ENCODE peak calls at places on chromosomes 5 and 9, in ten cellular contexts. L is HepG2, U is body of pancreas, J is mucosa of descending colon, I is fibroblast of lung, A is PC-3, X is adrenal gland, V is AG09309, Y is astrocyte of the spinal cord, O is AG10803. N is an unnamed sample.
A peak's percentile ranks its signal among the peaks of the same experiment; 100 is the strongest.

GRCh38 chr9:110623462-110624025 is 44.0 kb upstream of the SVEP1 start:
- DNase-seq in V (no peak), U (peak; percentile 64), A (peak; percentile 79), Y (peak; percentile 75), I (peak; percentile 41), O (peak; percentile 60), L (peak; percentile 55), J (no peak), X (peak; percentile 39), N (peak; percentile 85)

GRCh38 chr9:121055642-121056143 is 5.6 kb upstream of the C5 start:
- DNase-seq in U (peak; percentile 81), J (no peak), A (peak; percentile 44), L (peak; percentile 83), V (no peak), O (no peak), Y (no peak), I (no peak), X (peak; percentile 61), N (peak; percentile 24)

GRCh38 chr5:67255881-67256280 is 59.3 kb upstream of the CD180 start:
- DNase-seq in X (no peak), L (no peak), Y (peak; percentile 83), J (no peak), U (no peak), I (peak; percentile 79), A (no peak), O (peak; percentile 70), V (no peak), N (no peak)

GRCh38 chr5:55134053-55134722 is 25.8 kb upstream of the GPX8 start:
- DNase-seq in I (peak; percentile 4), O (no peak), V (no peak), Y (no peak), A (no peak), X (no peak), U (no peak), J (no peak), L (no peak), N (no peak)

GRCh38 chr9:127128341-127129072 is 6.1 kb upstream of the ANGPTL2 start:
- DNase-seq in V (no peak), A (peak; percentile 21), X (peak; percentile 69), Y (peak; percentile 22), J (no peak), U (no peak), O (peak; percentile 58), I (peak; percentile 58), L (no peak), N (peak; percentile 78)

GRCh38 chr5:165996484-165996883 is 2295.0 kb upstream of the WWC1 start:
- DNase-seq in X (no peak), A (no peak), V (no peak), I (no peak), U (no peak), Y (no peak), L (no peak), J (no peak), O (no peak), N (peak; percentile 22)

GRCh38 chr9:70883056-70883455 is 238.4 kb downstream of the TRPM3 start:
- DNase-seq in L (no peak), J (no peak), A (no peak), U (no peak), I (peak; percentile 63), Y (peak; percentile 59), V (no peak), X (no peak), O (no peak), N (no peak)

GRCh38 chr5:10563940-10564837 is at the start of gene ANKRD33B:
- DNase-seq in J (peak; percentile 67), X (no peak), I (peak; percentile 66), O (peak; percentile 69), U (peak; percentile 51), V (no peak), L (peak; percentile 9), Y (peak; percentile 66), A (peak; percentile 88), N (peak; percentile 74)

GRCh38 chr9:136140966-136141365 is 22.3 kb upstream of the TMEM250 start:
- DNase-seq in Y (no peak), V (no peak), A (no peak), L (no peak), U (peak; percentile 18), X (no peak), O (no peak), J (no peak), I (no peak), N (no peak)

GRCh38 chr5:50435131-50435530 is 6.0 kb downstream of the EMB start:
- DNase-seq in V (no peak), A (no peak), X (no peak), J (no peak), U (no peak), I (no peak), O (no peak), Y (no peak), L (no peak), N (no peak)

GRCh38 chr5:8068078-8068477 is 199.1 kb downstream of the MTRR start:
- DNase-seq in V (no peak), U (no peak), J (no peak), X (no peak), O (no peak), A (no peak), L (no peak), I (no peak), Y (no peak), N (no peak)

DNA sequence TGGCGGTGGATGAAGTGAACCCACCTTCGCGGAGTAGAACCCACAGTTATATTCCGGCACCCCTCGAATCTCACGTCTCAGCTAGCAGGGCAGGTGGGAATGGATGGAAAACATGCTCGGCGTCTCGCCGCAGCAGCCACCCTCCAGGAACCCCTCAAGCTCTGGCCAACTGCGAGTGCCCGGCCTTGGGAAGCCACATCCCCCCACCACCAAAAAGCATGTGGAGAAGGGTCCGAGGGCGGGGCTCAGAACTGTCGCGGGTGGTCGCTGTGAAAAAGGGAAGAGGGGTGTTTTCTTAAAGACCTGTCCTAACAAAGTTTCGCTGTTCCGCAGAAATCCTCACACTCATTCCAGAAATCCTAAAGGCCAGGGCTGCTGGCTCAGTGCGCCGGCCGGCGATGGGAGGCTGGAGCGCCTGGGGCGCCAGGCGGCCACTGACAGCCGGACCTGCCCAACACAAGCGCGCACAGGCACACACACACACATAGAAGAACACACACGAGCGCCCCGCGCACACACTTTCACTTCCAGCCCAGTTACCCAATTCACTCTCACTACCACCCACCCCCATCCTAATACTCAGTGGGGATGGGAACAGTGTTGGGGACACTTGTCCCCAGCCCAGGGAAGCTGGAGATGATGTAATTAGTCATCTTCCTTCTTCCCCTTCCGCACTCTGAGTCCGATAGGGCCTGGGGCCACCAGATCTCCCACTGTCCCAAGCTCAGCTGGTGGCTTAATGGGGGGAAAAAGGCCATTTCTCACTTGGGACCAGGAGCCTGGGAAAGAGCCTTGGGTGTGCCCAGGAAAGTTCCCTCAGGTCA is 2.0 kb downstream of the EBF1 start:
- DNase-seq in X (no peak), V (peak; percentile 23), U (peak; percentile 30), I (peak; percentile 48), L (no peak), Y (peak; percentile 49), A (no peak), J (no peak), O (peak; percentile 73), N (peak; percentile 71)
- H3K4me3 ChIP-seq in X (peak overlapping the region; percentile 0), V (peak overlapping the region; percentile 52), U (no peak overlapping the region), I (peak overlapping the region; percentile 88), L (no peak overlapping the region), Y (peak overlapping the region; percentile 53), A (no peak overlapping the region), J (no peak overlapping the region), O (peak overlapping the region; percentile 93), N (peak overlapping the region; percentile 70)

GRCh38 chr5:154836225-154836624 is 14.2 kb downstream of the FAXDC2 start:
- DNase-seq in I (no peak), O (no peak), J (no peak), V (no peak), X (no peak), Y (no peak), U (no peak), L (no peak), A (no peak), N (no peak)

GRCh38 chr5:154831451-154831850 is 19.0 kb downstream of the FAXDC2 start:
- DNase-seq in O (no peak), I (no peak), J (no peak), X (no peak), V (no peak), U (no peak), Y (no peak), L (no peak), A (no peak), N (no peak)

GRCh38 chr5:154837009-154837881 is 13.2 kb downstream of the FAXDC2 start:
- DNase-seq in A (no peak), L (peak; percentile 73), V (no peak), I (no peak), O (no peak), U (no peak), J (no peak), Y (no peak), X (no peak), N (no peak)

GRCh38 chr5:154830596-154830995 is 19.8 kb downstream of the FAXDC2 start:
- DNase-seq in Y (no peak), J (no peak), I (no peak), O (no peak), L (no peak), U (no peak), V (no peak), X (no peak), A (no peak), N (no peak)

GRCh38 chr5:154834045-154834444 is 16.4 kb downstream of the FAXDC2 start:
- DNase-seq in X (no peak), Y (no peak), A (no peak), J (no peak), O (no peak), V (no peak), L (peak; percentile 68), I (no peak), U (no peak), N (no peak)
- H3K4me3 ChIP-seq in X (no peak overlapping the region), Y (no peak overlapping the region), A (no peak overlapping the region), J (no peak overlapping the region), O (no peak overlapping the region), V (no peak overlapping the region), L (no peak overlapping the region), I (no peak overlapping the region), U (no peak overlapping the region), N (no peak overlapping the region)

GRCh38 chr9:677461-678097 is 163.9 kb upstream of the DMRT1 start:
- DNase-seq in Y (peak; percentile 46), V (no peak), I (peak; percentile 65), L (peak; percentile 54), X (no peak), U (no peak), O (peak; percentile 29), J (no peak), A (no peak), N (no peak)
- H3K4me3 ChIP-seq in Y (no peak overlapping the region), V (no peak overlapping the region), I (peak overlapping the region; percentile 59), L (peak overlapping the region; percentile 28), X (no peak overlapping the region), U (no peak overlapping the region), O (peak overlapping the region; percentile 26), J (no peak overlapping the region), A (no peak overlapping the region), N (no peak overlapping the region)

DNA sequence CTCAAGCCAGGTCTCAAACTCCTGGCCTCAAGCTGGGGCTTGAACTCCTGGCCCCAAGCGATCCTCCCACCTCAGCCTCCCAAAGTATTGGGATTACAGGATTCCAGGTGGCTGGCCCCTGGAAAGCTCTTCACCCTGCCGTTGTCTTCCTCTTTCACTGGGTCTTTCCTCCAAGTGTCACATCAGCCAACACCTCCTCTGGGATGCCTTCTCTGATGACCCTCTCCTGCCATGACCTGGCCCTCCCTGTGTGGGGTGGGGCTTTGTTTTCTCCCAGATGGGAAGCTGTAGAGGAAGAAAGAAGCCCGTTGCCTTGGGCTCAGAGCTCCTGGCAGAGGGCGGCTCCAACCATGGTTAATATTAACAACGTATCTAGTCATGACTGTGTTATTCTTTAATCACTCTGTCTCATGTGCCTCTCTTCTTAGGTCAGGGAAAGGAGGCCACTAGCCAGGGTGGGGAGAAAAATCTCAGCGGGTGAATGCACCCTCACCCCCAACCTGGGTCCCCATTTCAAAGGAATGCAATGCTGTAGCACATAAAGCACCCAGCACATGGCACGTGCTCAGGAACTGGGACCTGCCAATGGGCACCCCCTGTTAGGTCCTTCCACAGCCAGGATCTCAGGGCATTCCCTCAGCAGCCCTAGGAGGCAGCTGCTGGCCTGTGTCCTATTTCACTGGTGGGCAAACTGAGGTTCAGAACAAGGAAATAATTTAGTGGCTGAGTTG is 8.5 kb downstream of the DNM1 start:
- DNase-seq in I (no peak), A (no peak), X (no peak), J (no peak), O (no peak), L (no peak), U (no peak), V (no peak), Y (no peak), N (no peak)
- H3K4me3 ChIP-seq in I (no peak overlapping the region), A (no peak overlapping the region), X (no peak overlapping the region), J (no peak overlapping the region), O (no peak overlapping the region), L (no peak overlapping the region), U (no peak overlapping the region), V (no peak overlapping the region), Y (no peak overlapping the region), N (no peak overlapping the region)